ENCODE peak calls at places on chromosome 10, in four cellular contexts. N is stimulated activated CD4-positive, alpha-beta T cell treated with anti-CD3 and anti-CD28 coated beads, Interleukin-2, amount 100 ng/mL, for 48 hours; T is sigmoid colon; C is NCI-H2081. Z is an unnamed sample.
A peak's percentile ranks its signal among the peaks of the same experiment; 100 is the strongest.

GRCh38 chr10:105758209-105758998 is 1117.3 kb downstream of the SORCS3 start:
- DNase-seq in N (no peak), T (no peak), C (no peak), Z (no peak)

GRCh38 chr10:129815898-129816665 is 148.0 kb downstream of the EBF3 start:
- DNase-seq in C (no peak), N (no peak), T (no peak), Z (no peak)

GRCh38 chr10:129547583-129547982 is 80.5 kb downstream of the MGMT start:
- DNase-seq in T (no peak), N (no peak), C (no peak), Z (no peak)

GRCh38 chr10:29522038-29522855 is 112.5 kb downstream of the SVIL start:
- DNase-seq in T (no peak), N (no peak), C (no peak), Z (no peak)

GRCh38 chr10:110416776-110417732 is 80.7 kb upstream of the DUSP5 start:
- DNase-seq in T (no peak), C (no peak), N (no peak), Z (no peak)

GRCh38 chr10:86597306-86597705 is 57.0 kb upstream of the OPN4 start:
- DNase-seq in T (no peak), N (no peak), C (no peak), Z (no peak)

GRCh38 chr10:104103956-104104355 is 18.0 kb upstream of the SFR1 start:
- DNase-seq in N (no peak), C (no peak), T (no peak), Z (no peak)

GRCh38 chr10:48580236-48580635 is 24.6 kb downstream of the ARHGAP22 start:
- DNase-seq in N (no peak), C (no peak), T (no peak), Z (no peak)

GRCh38 chr10:75228834-75229233 is 6.9 kb downstream of the COMTD1 start:
- DNase-seq in T (peak; percentile 60), C (no peak), N (no peak), Z (no peak)

GRCh38 chr10:44393051-44393630 is 8.2 kb upstream of the CXCL12 start:
- DNase-seq in N (no peak), T (no peak), C (no peak), Z (no peak)

GRCh38 chr10:10886861-10887539 is 130.7 kb upstream of the CELF2 start:
- DNase-seq in C (no peak), T (no peak), N (no peak), Z (no peak)

GRCh38 chr10:8242295-8242872 is 187.9 kb downstream of the GATA3 start:
- DNase-seq in N (peak; percentile 41), C (no peak), T (no peak), Z (no peak)

GRCh38 chr10:5752301-5752871 is 60.8 kb downstream of the GDI2 start:
- DNase-seq in N (no peak), T (no peak), C (no peak), Z (no peak)

GRCh38 chr10:36109399-36110023 is 467.4 kb upstream of the FZD8 start:
- DNase-seq in C (no peak), T (no peak), N (no peak), Z (no peak)

GRCh38 chr10:109977382-109977806 is 30.4 kb upstream of the ADD3 start:
- DNase-seq in T (no peak), C (no peak), N (no peak), Z (no peak)

GRCh38 chr10:117804470-117805011 is 242.2 kb downstream of the RAB11FIP2 start:
- DNase-seq in N (no peak), T (no peak), C (no peak), Z (no peak)

GRCh38 chr10:14751576-14752330 is 22.9 kb downstream of the FAM107B start:
- DNase-seq in N (no peak), T (peak; percentile 89), C (no peak), Z (no peak)

GRCh38 chr10:130992802-130993523 is 318.6 kb downstream of the TCERG1L start:
- DNase-seq in C (no peak), N (no peak), T (no peak), Z (no peak)

GRCh38 chr10:43057231-43057711 is 19.6 kb upstream of the RET start:
- DNase-seq in T (peak; percentile 24), C (no peak), N (no peak), Z (no peak)

GRCh38 chr10:103847909-103848468 is 7.4 kb downstream of the SH3PXD2A start:
- DNase-seq in C (no peak), N (no peak), T (peak; percentile 36), Z (no peak)

GRCh38 chr10:89888647-89889046 is 187.3 kb downstream of the KIF20B start:
- DNase-seq in T (no peak), C (no peak), N (no peak), Z (no peak)

GRCh38 chr10:71868192-71868697 is 17.2 kb upstream of the PSAP start:
- DNase-seq in T (peak; percentile 83), N (no peak), C (no peak), Z (no peak)

GRCh38 chr10:44386546-44387052 is 1.7 kb upstream of the CXCL12 start:
- DNase-seq in T (peak; percentile 81), C (no peak), N (peak; percentile 31), Z (peak; percentile 0)

GRCh38 chr10:96311180-96311697 is 7.0 kb downstream of the DNTT start:
- DNase-seq in T (no peak), N (no peak), C (no peak), Z (no peak)

GRCh38 chr10:55214608-55215007 is 413.6 kb upstream of the PCDH15 start:
- DNase-seq in C (no peak), T (no peak), N (no peak), Z (no peak)

GRCh38 chr10:118835682-118836326 is 81.0 kb upstream of the CACUL1 start:
- DNase-seq in N (no peak), T (no peak), C (peak; percentile 74), Z (no peak)

GRCh38 chr10:87589653-87590052 is 70.0 kb upstream of the PAPSS2 start:
- DNase-seq in N (no peak), C (no peak), T (no peak), Z (no peak)

GRCh38 chr10:47036771-47037170 is 125.5 kb downstream of the PTPN20 start:
- DNase-seq in N (no peak), T (peak; percentile 35), C (no peak), Z (no peak)

GRCh38 chr10:44985175-44985681 is 6.6 kb upstream of the DEPP1 start:
- DNase-seq in T (peak; percentile 59), N (no peak), C (no peak), Z (no peak)

GRCh38 chr10:33263453-33263852 is 71.0 kb downstream of the NRP1 start:
- DNase-seq in C (no peak), T (no peak), N (no peak), Z (no peak)

GRCh38 chr10:132136689-132137088 is 50.1 kb upstream of the DPYSL4 start:
- DNase-seq in C (no peak), N (no peak), T (peak; percentile 45), Z (no peak)

GRCh38 chr10:63364918-63365317 is 100.9 kb downstream of the JMJD1C start:
- DNase-seq in T (no peak), C (no peak), N (no peak), Z (no peak)

GRCh38 chr10:6692856-6693255 is 112.8 kb upstream of the PRKCQ start:
- DNase-seq in T (no peak), N (no peak), C (no peak), Z (no peak)

Z was measured in NCI-H1930.